ENCODE peak calls at places on chromosomes 2 and 18, in six cellular contexts. A, O, F, Q, R and V are unnamed samples.

GRCh38 chr2:112749755-112750559 is 14.5 kb downstream of the CKAP2L start:
- DNase-seq in F (peak), Q (no peak), O (peak), R (peak), A (no peak), V (peak)

GRCh38 chr18:21359746-21360145 is 117.7 kb downstream of the GREB1L start:
- DNase-seq in R (no peak), O (no peak), A (no peak), Q (no peak), F (no peak), V (no peak)

GRCh38 chr2:117631546-117631945 is 182.9 kb upstream of the DDX18 start:
- DNase-seq in R (no peak), A (no peak), F (no peak), Q (no peak), O (no peak), V (no peak)

GRCh38 chr2:72138011-72138881 is 9.4 kb downstream of the CYP26B1 start:
- DNase-seq in O (no peak), A (peak), Q (peak), F (no peak), R (no peak), V (no peak)

GRCh38 chr2:57908736-57909161 is 137.9 kb upstream of the VRK2 start:
- DNase-seq in F (no peak), R (no peak), O (peak), A (no peak), Q (no peak), V (peak)

GRCh38 chr2:100562613-100563406 is at the start of gene PDCL3:
- DNase-seq in A (peak), Q (peak), R (peak), O (peak), F (peak), V (peak)

GRCh38 chr2:176161817-176162626 is 4.9 kb downstream of the HOXD3 start:
- DNase-seq in R (no peak), Q (no peak), O (no peak), A (no peak), F (no peak), V (no peak)

GRCh38 chr18:48928787-48929186 is 22.0 kb downstream of the SMAD7 start:
- DNase-seq in Q (no peak), O (peak), R (no peak), F (peak), A (peak), V (peak)

GRCh38 chr2:56455642-56456041 is 271.9 kb downstream of the CCDC85A start:
- DNase-seq in O (no peak), R (no peak), Q (no peak), F (no peak), A (no peak), V (no peak)

GRCh38 chr2:240048237-240048636 is 5.1 kb downstream of the OR6B3 start:
- DNase-seq in F (no peak), O (no peak), R (no peak), Q (no peak), A (no peak), V (no peak)

GRCh38 chr18:23337599-23338444 is 115.3 kb upstream of the RIOK3 start:
- DNase-seq in O (no peak), Q (no peak), F (no peak), R (no peak), A (no peak), V (no peak)

GRCh38 chr2:106885981-106886915 is at the start of gene ST6GAL2:
- DNase-seq in Q (peak), F (no peak), R (peak), O (no peak), A (peak), V (peak)

GRCh38 chr2:128738446-128739110 is 419.9 kb upstream of the HS6ST1 start:
- DNase-seq in O (no peak), R (no peak), Q (no peak), A (no peak), F (no peak), V (no peak)

GRCh38 chr2:42087857-42088195 is 40.0 kb downstream of the PKDCC start:
- DNase-seq in Q (no peak), F (no peak), R (no peak), O (no peak), A (no peak), V (no peak)

GRCh38 chr2:109065335-109065734 is 63.7 kb upstream of the SH3RF3 start:
- DNase-seq in F (no peak), O (no peak), R (no peak), Q (no peak), A (no peak), V (no peak)
- TF ChIP-seq CTCF in F (no peak), O (no peak), R (no peak), Q (no peak), A (no peak), V (no peak)

GRCh38 chr2:127153691-127154158 is 46.8 kb upstream of the BIN1 start:
- DNase-seq in O (no peak), F (no peak), A (no peak), Q (no peak), R (no peak), V (no peak)
- TF ChIP-seq CTCF in O (no peak), F (no peak), A (no peak), Q (no peak), R (no peak), V (no peak)

GRCh38 chr2:122300758-122301157 is 545.3 kb downstream of the TSN start:
- DNase-seq in A (no peak), O (peak), Q (no peak), F (peak), R (no peak), V (no peak)
- TF ChIP-seq CTCF in A (no peak), O (peak), Q (peak), F (peak), R (no peak), V (no peak)

DNA sequence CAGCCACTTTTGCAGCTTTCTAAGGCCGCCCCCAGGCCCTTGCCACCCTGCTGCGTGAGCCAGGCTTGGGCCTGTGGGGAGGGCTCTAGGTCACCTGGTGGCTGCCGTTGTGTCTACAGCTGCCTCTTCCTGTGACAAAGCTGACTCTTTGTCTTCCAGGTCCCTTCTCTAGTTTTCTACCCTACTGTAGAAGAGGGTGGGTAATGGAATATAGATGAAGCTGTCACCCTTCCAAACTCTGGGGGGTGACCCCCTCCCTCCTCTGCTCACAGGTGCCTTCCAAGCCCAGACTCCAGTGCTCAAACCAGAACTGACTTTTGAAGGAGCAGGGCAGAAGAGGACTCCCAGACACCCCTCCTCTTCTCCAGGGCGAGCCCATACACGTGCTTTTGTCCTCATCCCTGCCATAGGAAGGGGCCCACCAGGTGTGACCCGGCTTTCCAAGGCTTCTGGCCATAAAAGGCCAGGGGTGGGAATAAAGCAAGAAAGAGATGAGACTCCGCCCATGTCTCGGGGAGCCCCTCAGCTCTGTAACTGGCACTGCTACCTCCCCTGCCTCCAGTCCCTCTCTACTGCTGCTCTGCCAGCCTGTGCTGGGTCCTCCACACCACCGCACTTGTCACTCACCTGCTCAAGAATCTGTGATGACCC is 17.9 kb upstream of the SDC1 start:
- DNase-seq in O (no peak), F (peak), R (no peak), Q (no peak), A (no peak), V (no peak)
- TF ChIP-seq CTCF in O (no peak), F (no peak), R (no peak), Q (no peak), A (no peak), V (no peak)

GRCh38 chr2:48915227-48915626 is 159.7 kb upstream of the LHCGR start:
- DNase-seq in F (no peak), Q (no peak), A (no peak), O (no peak), R (no peak), V (no peak)

GRCh38 chr2:48914477-48915077 is 159.1 kb upstream of the LHCGR start:
- DNase-seq in O (peak), A (no peak), F (no peak), Q (no peak), R (no peak), V (no peak)

GRCh38 chr2:48906640-48907039 is 151.1 kb upstream of the LHCGR start:
- DNase-seq in O (no peak), A (no peak), F (no peak), Q (no peak), R (no peak), V (no peak)

GRCh38 chr2:48915884-48916283 is 160.4 kb upstream of the LHCGR start:
- DNase-seq in F (no peak), R (no peak), Q (no peak), O (no peak), A (no peak), V (no peak)

GRCh38 chr2:48912110-48912509 is 156.6 kb upstream of the LHCGR start:
- DNase-seq in A (no peak), Q (no peak), F (no peak), R (no peak), O (no peak), V (no peak)
- TF ChIP-seq CTCF in A (no peak), Q (peak), F (peak), R (peak), O (no peak), V (no peak)

GRCh38 chr18:77407733-77408132 is 158.1 kb downstream of the GALR1 start:
- DNase-seq in A (no peak), R (no peak), Q (no peak), F (no peak), O (no peak), V (no peak)
- TF ChIP-seq CTCF in A (no peak), R (no peak), Q (no peak), F (no peak), O (no peak), V (no peak)

GRCh38 chr18:12288406-12288762 is 19.7 kb upstream of the TUBB6 start:
- DNase-seq in R (no peak), O (no peak), F (no peak), A (no peak), Q (no peak), V (no peak)

GRCh38 chr18:12287131-12287681 is 20.8 kb upstream of the TUBB6 start:
- DNase-seq in Q (peak), R (no peak), O (no peak), A (no peak), F (no peak), V (no peak)

GRCh38 chr18:12290086-12290485 is 18.0 kb upstream of the TUBB6 start:
- DNase-seq in Q (peak), O (no peak), R (no peak), A (no peak), F (no peak), V (no peak)

GRCh38 chr18:12291161-12291560 is 16.9 kb upstream of the TUBB6 start:
- DNase-seq in F (no peak), A (peak), Q (peak), O (no peak), R (no peak), V (no peak)

GRCh38 chr18:12287684-12288405 is 20.2 kb upstream of the TUBB6 start:
- DNase-seq in O (no peak), Q (peak), F (no peak), A (peak), R (no peak), V (no peak)
- TF ChIP-seq CTCF in O (no peak), Q (peak), F (no peak), A (no peak), R (no peak), V (no peak)